ENCODE peak calls at places on chromosomes 12 and 14, in five cellular contexts. N, S, D, B and T are unnamed samples. For H3K4me1, the result is how much of the 10 kb centered on the place peaks cover.

GRCh38 chr14:93207468-93208308 is 632 bp downstream of the UBR7 start:
- DNase-seq in D (no peak), S (no peak), B (no peak), N (no peak), T (no peak)

GRCh38 chr14:24368562-24369252 is 723 bp downstream of the NFATC4 start:
- DNase-seq in B (peak), N (no peak), D (peak), S (no peak), T (no peak)

GRCh38 chr14:86450075-86450474 is 920.1 kb downstream of the FLRT2 start:
- DNase-seq in B (no peak), S (no peak), N (no peak), D (no peak), T (no peak)

GRCh38 chr12:75807494-75807893 is 224.1 kb downstream of the PHLDA1 start:
- DNase-seq in B (no peak), S (no peak), N (no peak), D (no peak), T (no peak)

GRCh38 chr14:64209428-64210165 is 84.6 kb downstream of the ESR2 start:
- DNase-seq in B (peak), N (no peak), D (peak), S (no peak), T (no peak)

GRCh38 chr14:63938198-63939005 is 85.6 kb downstream of the SYNE2 start:
- DNase-seq in D (no peak), S (no peak), B (no peak), N (no peak), T (no peak)

GRCh38 chr12:90954428-90954827 is 548 bp downstream of the CCER1 start:
- DNase-seq in N (no peak), D (no peak), B (no peak), S (no peak), T (no peak)

GRCh38 chr12:65728913-65729793 is 95.1 kb upstream of the HMGA2 start:
- DNase-seq in D (no peak), B (peak), S (no peak), N (no peak), T (no peak)

GRCh38 chr12:119594399-119594730 is 791 bp downstream of the TMEM233 start:
- DNase-seq in D (no peak), S (no peak), B (no peak), N (no peak), T (no peak)

GRCh38 chr14:70077005-70077404 is 111.7 kb downstream of the SLC8A3 start:
- DNase-seq in N (no peak), B (no peak), S (no peak), D (no peak), T (no peak)

DNA sequence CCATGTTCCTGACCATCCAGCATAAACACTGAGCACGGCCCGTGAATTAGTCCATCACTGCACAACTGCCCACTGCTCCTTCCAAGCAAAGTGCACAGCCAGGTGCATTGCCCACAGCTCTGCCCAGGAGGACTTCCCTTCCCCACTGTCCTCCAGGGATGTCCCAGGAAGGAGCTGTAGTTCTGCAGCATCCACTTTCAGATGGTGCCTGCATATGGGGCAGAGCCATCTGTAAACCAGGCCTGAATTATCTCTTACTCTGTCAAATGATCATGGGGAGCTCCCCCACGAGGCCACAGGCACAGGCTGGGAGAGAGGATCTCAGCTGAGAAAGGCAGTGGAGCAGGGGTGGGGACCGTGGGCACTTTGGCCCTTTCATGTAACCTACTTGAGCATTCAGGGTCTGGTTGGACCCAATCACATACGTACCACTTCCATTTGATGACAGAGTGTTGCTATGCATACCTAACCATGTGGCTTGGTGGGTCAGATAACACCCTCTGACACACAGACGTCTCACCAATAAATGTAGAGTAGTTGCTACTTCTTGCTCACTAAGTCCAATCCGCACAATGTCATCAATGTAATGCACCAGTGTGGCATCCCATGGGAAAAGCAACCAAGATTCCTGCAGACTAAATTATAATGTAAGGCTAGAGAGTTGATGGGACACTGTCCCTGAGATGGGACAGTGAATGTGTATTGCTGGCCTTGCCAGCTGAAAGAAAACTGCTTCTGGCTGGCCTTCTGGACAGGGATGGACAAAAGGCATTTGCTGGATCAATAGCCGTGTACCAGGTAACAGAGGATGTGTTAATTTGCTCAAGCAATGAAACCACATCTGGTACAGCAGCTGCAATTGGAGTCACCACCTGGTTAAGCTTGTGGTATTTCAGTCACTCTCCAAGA is 113.8 kb upstream of the C14orf180 start:
- DNase-seq in D (no peak), B (no peak), N (no peak), S (no peak), T (no peak)
- H3K4me1 ChIP-seq in D (under half), B (under half), N (under half), S (under half), T (under half)

DNA sequence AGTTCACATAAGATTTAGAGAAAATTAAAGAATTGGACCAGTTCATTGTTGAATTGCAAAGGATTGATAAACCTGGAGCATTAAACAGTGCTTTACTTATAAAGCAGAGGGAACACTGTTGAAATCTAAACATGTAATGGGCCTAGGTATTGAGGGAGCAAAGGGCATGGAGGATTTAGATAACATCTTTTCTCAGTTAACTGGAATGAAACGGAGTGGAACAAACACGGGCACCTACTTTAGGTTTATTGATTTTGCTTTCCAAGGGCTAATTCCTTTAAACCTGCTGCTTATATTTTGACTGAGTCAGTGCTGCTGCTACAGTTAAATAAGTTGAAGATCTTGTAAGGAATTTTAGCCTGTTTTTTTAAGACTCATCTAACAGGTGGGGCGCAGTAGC is 5.6 kb downstream of the EIF4B start:
- DNase-seq in B (no peak), D (no peak), S (no peak), N (no peak), T (no peak)
- H3K4me1 ChIP-seq in B (under half), D (under half), S (under half), N (under half), T (under half)

GRCh38 chr12:108702534-108702933 is 28.8 kb downstream of the CORO1C start:
- DNase-seq in N (no peak), S (no peak), B (no peak), D (no peak), T (no peak)

GRCh38 chr12:108697905-108698304 is 33.4 kb downstream of the CORO1C start:
- DNase-seq in N (no peak), B (no peak), S (no peak), D (no peak), T (no peak)

GRCh38 chr12:108701779-108702435 is 29.4 kb downstream of the CORO1C start:
- DNase-seq in N (no peak), B (no peak), S (no peak), D (no peak), T (no peak)

GRCh38 chr12:108699955-108700563 is 31.3 kb downstream of the CORO1C start:
- DNase-seq in D (no peak), N (no peak), S (no peak), B (no peak), T (no peak)

DNA sequence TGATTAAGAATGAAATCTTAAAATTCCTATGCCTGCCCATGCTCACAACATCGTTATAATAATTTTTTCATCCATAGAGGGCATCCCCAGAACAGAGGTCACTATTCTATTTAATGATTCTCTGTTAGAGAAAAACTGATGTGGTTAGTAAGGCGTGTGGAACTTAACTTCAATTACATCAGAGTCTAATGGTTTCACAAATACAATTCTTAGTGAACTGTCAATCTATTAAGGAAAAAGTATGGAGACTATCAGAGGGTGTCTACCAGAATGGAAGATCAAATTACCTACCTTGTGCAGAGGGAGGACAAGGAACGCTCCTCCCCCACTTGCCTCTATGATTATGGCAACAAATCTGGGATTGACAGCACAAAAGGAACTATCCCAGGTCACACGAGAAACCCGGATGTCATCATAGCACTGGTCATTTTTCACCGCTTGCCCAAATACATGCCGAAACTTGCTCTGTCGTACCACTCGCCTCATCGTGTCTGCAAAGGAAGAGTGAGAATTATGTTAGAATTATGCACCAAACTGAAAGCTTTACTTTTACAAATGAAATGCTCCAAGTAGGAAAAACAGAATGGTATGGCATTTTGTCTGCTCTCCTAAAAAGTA is 30.4 kb downstream of the CORO1C start:
- DNase-seq in B (no peak), N (no peak), D (no peak), S (no peak), T (no peak)
- H3K4me1 ChIP-seq in B (under half), N (under half), D (half or more), S (under half), T (under half)

GRCh38 chr12:50618864-50619609 is 114.3 kb downstream of the DIP2B start:
- DNase-seq in S (no peak), D (no peak), N (no peak), B (peak), T (no peak)
- H3K4me1 ChIP-seq in S (half or more), D (under half), N (under half), B (half or more), T (under half)

DNA sequence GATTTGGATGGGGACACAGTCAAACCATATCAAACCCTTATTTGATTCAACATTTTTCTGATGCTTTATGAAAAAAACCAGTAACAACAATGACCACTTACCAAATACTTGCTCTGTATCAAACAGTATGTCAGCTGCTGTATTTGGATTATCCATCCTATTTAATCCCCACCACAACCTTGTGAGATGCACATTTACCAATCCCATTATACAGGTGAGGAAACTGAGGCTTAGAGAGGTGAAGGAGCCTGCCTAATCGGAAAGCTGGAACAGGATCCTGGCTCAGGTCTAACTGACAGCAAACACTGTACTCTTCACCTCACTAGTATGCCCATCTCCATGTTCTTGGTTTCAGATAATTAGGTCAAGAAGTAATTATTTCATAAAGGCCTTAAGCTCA is 13.8 kb downstream of the CHST11 start:
- DNase-seq in B (no peak), N (no peak), S (no peak), D (no peak), T (no peak)
- H3K4me1 ChIP-seq in B (under half), N (half or more), S (under half), D (under half), T (under half)

DNA sequence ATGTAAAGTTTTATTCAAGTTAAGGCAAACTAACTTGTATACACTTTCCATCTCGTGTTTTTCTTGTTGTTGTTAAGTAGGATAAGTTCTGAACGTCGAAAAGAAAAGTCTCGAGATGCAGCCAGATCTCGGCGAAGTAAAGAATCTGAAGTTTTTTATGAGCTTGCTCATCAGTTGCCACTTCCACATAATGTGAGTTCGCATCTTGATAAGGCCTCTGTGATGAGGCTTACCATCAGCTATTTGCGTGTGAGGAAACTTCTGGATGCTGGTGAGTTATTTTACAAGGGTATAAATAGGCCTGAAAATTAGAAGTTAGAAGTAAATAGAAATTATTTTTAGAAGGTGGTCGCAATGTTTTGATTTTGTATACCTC is 25.0 kb downstream of the HIF1A start:
- DNase-seq in N (no peak), D (no peak), B (no peak), S (no peak), T (no peak)
- H3K4me1 ChIP-seq in N (under half), D (under half), B (under half), S (under half), T (under half)

GRCh38 chr14:75317148-75317547 is 38.5 kb downstream of the FOS start:
- DNase-seq in N (no peak), D (no peak), B (no peak), S (no peak), T (no peak)

GRCh38 chr14:75319021-75319420 is 40.4 kb downstream of the FOS start:
- DNase-seq in N (no peak), S (no peak), B (no peak), D (no peak), T (no peak)

GRCh38 chr14:75310295-75311059 is 31.8 kb downstream of the FOS start:
- DNase-seq in D (peak), S (no peak), N (no peak), B (peak), T (no peak)

GRCh38 chr14:75318353-75318752 is 39.7 kb downstream of the FOS start:
- DNase-seq in D (no peak), S (no peak), N (no peak), B (no peak), T (no peak)

GRCh38 chr14:75315143-75315542 is 36.5 kb downstream of the FOS start:
- DNase-seq in N (no peak), D (no peak), S (no peak), B (peak), T (no peak)
- H3K4me1 ChIP-seq in N (under half), D (under half), S (under half), B (under half), T (under half)

DNA sequence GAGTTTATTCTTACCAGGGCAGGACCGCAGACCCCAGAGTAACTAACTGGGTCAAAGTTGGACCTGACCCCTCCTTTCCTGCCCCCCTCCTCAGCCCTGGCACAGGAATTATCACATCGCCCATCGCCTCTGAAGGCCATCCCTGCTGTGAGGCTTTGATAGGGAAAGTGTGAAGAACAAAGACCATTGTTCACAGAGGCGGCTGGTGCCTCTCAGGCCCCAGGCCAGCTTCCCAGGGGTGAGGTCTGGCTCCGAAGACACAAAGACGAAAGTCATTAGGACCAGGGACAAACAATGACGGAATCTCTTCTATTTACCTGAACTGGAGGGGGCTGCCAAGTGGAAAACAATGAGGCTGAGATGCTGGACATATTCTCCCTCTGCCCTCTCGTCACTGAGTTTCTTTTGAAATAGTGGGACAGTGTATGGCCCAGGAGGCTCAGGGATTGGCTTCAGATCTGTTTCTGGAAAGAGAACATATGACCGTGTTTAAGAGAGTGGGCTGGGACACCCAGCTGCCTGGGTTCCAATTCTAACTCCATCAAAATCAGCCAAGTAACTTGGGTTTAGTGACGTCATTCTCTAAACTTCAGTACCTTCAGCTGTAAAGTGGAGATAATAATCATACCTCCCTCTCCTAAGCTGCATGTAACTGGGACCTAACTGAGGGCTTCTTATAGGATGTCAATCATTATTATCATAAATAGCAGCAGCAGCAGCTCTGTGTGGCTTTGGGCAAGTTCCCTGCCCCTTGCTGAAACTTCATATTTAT is 769.4 kb downstream of the MED13L start:
- DNase-seq in N (no peak), D (peak), B (peak), S (no peak), T (no peak)
- H3K4me1 ChIP-seq in N (under half), D (under half), B (under half), S (under half), T (under half)